ENCODE peak calls at places on chromosomes 11 and 22, in six cellular contexts. K, U, E, S, R and J are unnamed samples.

GRCh38 chr11:66744485-66745355 is 15.7 kb upstream of the SPTBN2 start:
- DNase-seq in K (peak), U (peak), E (peak), S (peak), R (peak), J (peak)

GRCh38 chr11:46249103-46249942 is 28.1 kb upstream of the CREB3L1 start:
- DNase-seq in K (no peak), U (no peak), E (peak), S (no peak), R (no peak), J (no peak)

GRCh38 chr11:73461335-73461840 is 85.2 kb downstream of the RELT start:
- DNase-seq in K (no peak), U (no peak), E (no peak), S (no peak), R (no peak), J (no peak)

GRCh38 chr22:50422046-50422445 is 52.8 kb downstream of the SBF1 start:
- DNase-seq in K (no peak), U (no peak), E (no peak), S (no peak), R (no peak), J (no peak)

GRCh38 chr22:23501708-23502107 is 78.4 kb downstream of the IGLL1 start:
- DNase-seq in K (no peak), U (no peak), E (no peak), S (no peak), R (peak), J (no peak)

GRCh38 chr22:45228401-45228754 is 12.3 kb downstream of the KIAA0930 start:
- DNase-seq in K (no peak), U (no peak), E (no peak), S (no peak), R (no peak), J (no peak)

GRCh38 chr11:13118691-13119090 is 109.6 kb downstream of the RASSF10 start:
- DNase-seq in K (no peak), U (no peak), E (no peak), S (no peak), R (no peak), J (no peak)

GRCh38 chr22:19806213-19807160 is 45.9 kb downstream of the TBX1 start:
- DNase-seq in K (no peak), U (no peak), E (peak), S (no peak), R (peak), J (no peak)

GRCh38 chr11:8732748-8733241 is 50.2 kb downstream of the RPL27A start:
- DNase-seq in K (no peak), U (no peak), E (no peak), S (no peak), R (no peak), J (no peak)

GRCh38 chr11:61617515-61617914 is 36.6 kb upstream of the SYT7 start:
- DNase-seq in K (no peak), U (no peak), E (no peak), S (no peak), R (no peak), J (no peak)

GRCh38 chr11:106480581-106481185 is 403.2 kb downstream of the AASDHPPT start:
- DNase-seq in K (no peak), U (peak), E (no peak), S (no peak), R (no peak), J (no peak)

GRCh38 chr11:112655386-112655785 is 305.8 kb upstream of the NCAM1 start:
- DNase-seq in K (no peak), U (no peak), E (no peak), S (no peak), R (no peak), J (no peak)

GRCh38 chr11:119779195-119780071 is 50.4 kb upstream of the NECTIN1 start:
- DNase-seq in K (no peak), U (no peak), E (no peak), S (no peak), R (peak), J (no peak)

GRCh38 chr11:46121724-46122477 is 647 bp upstream of the PHF21A start:
- DNase-seq in K (no peak), U (peak), E (peak), S (peak), R (peak), J (peak)

GRCh38 chr11:62427630-62428233 is 8.9 kb downstream of the SCGB1A1 start:
- DNase-seq in K (peak), U (no peak), E (no peak), S (peak), R (peak), J (no peak)

GRCh38 chr22:40400173-40400572 is 29.8 kb downstream of the SGSM3 start:
- DNase-seq in K (peak), U (no peak), E (no peak), S (peak), R (no peak), J (no peak)

GRCh38 chr22:45105281-45105700 is 58.4 kb upstream of the NUP50 start:
- DNase-seq in K (no peak), U (peak), E (no peak), S (no peak), R (no peak), J (no peak)

GRCh38 chr11:134074346-134074745 is 5.5 kb downstream of the JAM3 start:
- DNase-seq in K (no peak), U (no peak), E (no peak), S (no peak), R (no peak), J (no peak)

GRCh38 chr22:45170001-45170466 is 6.3 kb downstream of the NUP50 start:
- DNase-seq in K (no peak), U (no peak), E (peak), S (no peak), R (no peak), J (no peak)

GRCh38 chr11:117095301-117096139 is 2.7 kb downstream of the SIK3 start:
- DNase-seq in K (no peak), U (peak), E (no peak), S (no peak), R (no peak), J (no peak)
- TF ChIP-seq GABPA in K (no peak), U (no peak), E (no peak), S (no peak), R (no peak), J (no peak)

DNA sequence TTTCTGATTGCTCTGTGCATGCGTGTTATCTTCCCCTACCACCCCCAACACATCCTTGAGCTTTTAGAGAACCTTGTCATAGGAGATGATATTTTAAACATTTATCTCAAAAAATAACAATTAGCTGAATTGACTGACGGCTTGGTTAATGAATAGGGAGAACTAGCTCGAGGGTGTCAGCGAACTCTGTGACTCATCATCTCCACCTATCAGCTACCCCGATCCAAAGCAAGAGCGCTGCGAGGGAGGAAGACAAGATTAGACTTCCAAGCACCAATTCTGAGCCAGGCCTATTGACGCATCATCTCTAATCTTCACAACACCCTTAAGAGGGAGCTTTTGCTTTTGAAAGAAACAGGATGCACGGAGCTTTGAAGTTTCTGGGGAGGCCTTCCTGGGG is 51.0 kb upstream of the GALNT18 start:
- DNase-seq in K (no peak), U (no peak), E (no peak), S (no peak), R (no peak), J (no peak)
- TF ChIP-seq GABPA in K (no peak), U (no peak), E (no peak), S (no peak), R (no peak), J (no peak)

GRCh38 chr11:121340010-121340580 is 47.5 kb downstream of the SC5D start:
- DNase-seq in K (no peak), U (no peak), E (no peak), S (no peak), R (no peak), J (no peak)

GRCh38 chr11:121337740-121338272 is 45.2 kb downstream of the SC5D start:
- DNase-seq in K (no peak), U (no peak), E (no peak), S (no peak), R (no peak), J (no peak)

GRCh38 chr11:121338536-121338935 is 46.0 kb downstream of the SC5D start:
- DNase-seq in K (no peak), U (no peak), E (no peak), S (no peak), R (no peak), J (no peak)

GRCh38 chr11:121344824-121345223 is 52.3 kb downstream of the SC5D start:
- DNase-seq in K (no peak), U (no peak), E (no peak), S (no peak), R (no peak), J (no peak)

DNA sequence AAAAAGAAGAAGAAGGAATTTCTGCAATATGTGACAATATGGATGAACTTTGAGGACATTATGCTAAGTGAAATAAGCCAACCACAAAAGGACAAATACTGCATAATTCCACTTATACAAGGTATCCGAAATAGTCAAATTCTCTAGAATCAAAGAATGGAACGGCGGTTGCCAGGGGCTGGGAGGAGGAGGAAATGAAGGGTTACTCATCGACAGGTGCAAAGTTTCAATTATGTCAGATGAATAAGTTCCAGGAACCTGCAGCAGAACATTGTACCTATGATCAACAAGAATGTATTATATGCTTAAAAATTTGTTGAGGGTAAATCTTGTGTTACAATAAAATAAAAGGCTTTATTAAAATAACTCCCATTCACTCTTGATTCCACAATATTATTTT is 49.0 kb downstream of the SC5D start:
- DNase-seq in K (no peak), U (no peak), E (no peak), S (no peak), R (no peak), J (no peak)
- TF ChIP-seq GABPA in K (no peak), U (no peak), E (no peak), S (no peak), R (no peak), J (no peak)

GRCh38 chr11:5380740-5381342 is 2.8 kb upstream of the OR51M1 start:
- DNase-seq in K (no peak), U (peak), E (peak), S (peak), R (peak), J (peak)
- TF ChIP-seq GABPA in K (no peak), U (no peak), E (no peak), S (no peak), R (no peak), J (no peak)

GRCh38 chr11:82776377-82776776 is 42.7 kb upstream of the FAM181B start:
- DNase-seq in K (no peak), U (peak), E (no peak), S (no peak), R (no peak), J (no peak)
- TF ChIP-seq GABPA in K (no peak), U (no peak), E (no peak), S (no peak), R (no peak), J (no peak)

GRCh38 chr22:46528121-46528610 is 9.3 kb downstream of the CELSR1 start:
- DNase-seq in K (no peak), U (peak), E (no peak), S (peak), R (no peak), J (no peak)
- TF ChIP-seq GABPA in K (no peak), U (no peak), E (no peak), S (no peak), R (no peak), J (no peak)

GRCh38 chr11:122089111-122089510 is 26.9 kb downstream of the BLID start:
- DNase-seq in K (no peak), U (no peak), E (no peak), S (no peak), R (no peak), J (no peak)

GRCh38 chr11:122082203-122082602 is 33.8 kb downstream of the BLID start:
- DNase-seq in K (no peak), U (no peak), E (no peak), S (no peak), R (no peak), J (no peak)

GRCh38 chr11:122081073-122081472 is 34.9 kb downstream of the BLID start:
- DNase-seq in K (no peak), U (no peak), E (no peak), S (no peak), R (no peak), J (no peak)

GRCh38 chr11:122085712-122086111 is 30.3 kb downstream of the BLID start:
- DNase-seq in K (no peak), U (no peak), E (no peak), S (no peak), R (no peak), J (no peak)

GRCh38 chr11:122085264-122085663 is 30.8 kb downstream of the BLID start:
- DNase-seq in K (no peak), U (no peak), E (no peak), S (no peak), R (no peak), J (no peak)
- TF ChIP-seq GABPA in K (no peak), U (no peak), E (no peak), S (no peak), R (no peak), J (no peak)

GRCh38 chr11:18321622-18321990 is 334 bp downstream of the HPS5 start:
- DNase-seq in K (no peak), U (no peak), E (no peak), S (no peak), R (peak), J (no peak)
- TF ChIP-seq GABPA in K (no peak), U (no peak), E (no peak), S (no peak), R (no peak), J (no peak)

GRCh38 chr22:38452373-38453064 is 2.5 kb downstream of the KCNJ4 start:
- DNase-seq in K (no peak), U (no peak), E (no peak), S (no peak), R (no peak), J (no peak)
- TF ChIP-seq GABPA in K (no peak), U (no peak), E (no peak), S (no peak), R (no peak), J (no peak)